ENCODE peak calls at places on chromosome 4, in nine cellular contexts. H is ascending aorta, K is heart right ventricle, G is WERI-Rb-1, F is SK-N-SH, R is cardiac fibroblast, N is OCI-LY7, B is neural progenitor cell, U is astrocyte of the spinal cord. J is an unnamed sample.

GRCh38 chr4:1928356-1929235 is 57.4 kb downstream of the NSD2 start:
- DNase-seq in H (no peak), K (no peak), G (no peak), F (no peak), R (no peak), N (no peak), B (no peak), U (no peak), J (no peak)

GRCh38 chr4:118389731-118390520 is 37.1 kb upstream of the PRSS12 start:
- DNase-seq in H (no peak), K (no peak), G (peak; percentile 64), F (no peak), R (no peak), N (no peak), B (no peak), U (no peak), J (no peak)

GRCh38 chr4:121873604-121874003 is 3.3 kb upstream of the BBS7 start:
- DNase-seq in H (no peak), K (no peak), G (no peak), F (no peak), R (no peak), N (no peak), B (no peak), U (no peak), J (peak; percentile 19)

GRCh38 chr4:112881842-112882241 is 167.6 kb upstream of the ANK2 start:
- DNase-seq in H (no peak), K (no peak), G (no peak), F (no peak), R (no peak), N (no peak), B (peak; percentile 75), U (no peak), J (no peak)

GRCh38 chr4:177051473-177052060 is 258.1 kb upstream of the NEIL3 start:
- DNase-seq in H (no peak), K (no peak), G (peak; percentile 66), F (peak; percentile 10), R (peak; percentile 55), N (peak; percentile 51), B (peak; percentile 80), U (peak; percentile 13), J (peak; percentile 28)

GRCh38 chr4:26127001-26127400 is 193.8 kb upstream of the RBPJ start:
- DNase-seq in H (no peak), K (no peak), G (no peak), F (no peak), R (no peak), N (no peak), B (no peak), U (no peak), J (no peak)

GRCh38 chr4:40466789-40467188 is 131.7 kb downstream of the CHRNA9 start:
- DNase-seq in H (no peak), K (no peak), G (no peak), F (no peak), R (no peak), N (no peak), B (no peak), U (no peak), J (peak; percentile 6)

GRCh38 chr4:139665690-139666529 is at the start of gene MGST2:
- DNase-seq in H (no peak), K (peak; percentile 80), G (peak; percentile 82), F (peak; percentile 58), R (peak; percentile 72), N (peak; percentile 58), B (peak; percentile 73), U (peak; percentile 63), J (peak; percentile 66)

GRCh38 chr4:27616166-27616565 is 755.5 kb downstream of the STIM2 start:
- DNase-seq in H (no peak), K (no peak), G (no peak), F (no peak), R (no peak), N (no peak), B (no peak), U (no peak), J (no peak)

GRCh38 chr4:83285022-83285387 is 407 bp upstream of the COQ2 start:
- DNase-seq in H (no peak), K (no peak), G (no peak), F (peak; percentile 23), R (peak; percentile 78), N (peak; percentile 66), B (peak; percentile 20), U (peak; percentile 62), J (peak; percentile 48)

GRCh38 chr4:20217951-20218350 is 33.8 kb upstream of the SLIT2 start:
- DNase-seq in H (no peak), K (no peak), G (no peak), F (no peak), R (no peak), N (no peak), B (no peak), U (no peak), J (no peak)

GRCh38 chr4:8164194-8164565 is 5.6 kb upstream of the ABLIM2 start:
- DNase-seq in H (no peak), K (peak; percentile 4), G (no peak), F (no peak), R (no peak), N (no peak), B (no peak), U (no peak), J (no peak)

GRCh38 chr4:26330186-26330787 is 9.5 kb downstream of the RBPJ start:
- DNase-seq in H (no peak), K (no peak), G (no peak), F (peak; percentile 51), R (peak; percentile 79), N (peak; percentile 77), B (peak; percentile 66), U (peak; percentile 79), J (peak; percentile 42)

GRCh38 chr4:185040523-185040922 is 22.2 kb downstream of the HELT start:
- DNase-seq in H (no peak), K (no peak), G (no peak), F (no peak), R (no peak), N (no peak), B (no peak), U (no peak), J (no peak)

GRCh38 chr4:56129431-56129861 is 180.7 kb downstream of the CEP135 start:
- DNase-seq in H (no peak), K (no peak), G (peak; percentile 64), F (no peak), R (no peak), N (peak; percentile 27), B (peak; percentile 24), U (no peak), J (peak; percentile 5)

GRCh38 chr4:55347610-55348228 is 1.7 kb downstream of the SRD5A3 start:
- DNase-seq in H (no peak), K (no peak), G (no peak), F (no peak), R (peak; percentile 39), N (peak; percentile 25), B (no peak), U (no peak), J (no peak)

GRCh38 chr4:140943887-140944515 is 187.8 kb upstream of the TBC1D9 start:
- DNase-seq in H (no peak), K (no peak), G (no peak), F (no peak), R (peak; percentile 90), N (no peak), B (no peak), U (peak; percentile 85), J (no peak)

DNA sequence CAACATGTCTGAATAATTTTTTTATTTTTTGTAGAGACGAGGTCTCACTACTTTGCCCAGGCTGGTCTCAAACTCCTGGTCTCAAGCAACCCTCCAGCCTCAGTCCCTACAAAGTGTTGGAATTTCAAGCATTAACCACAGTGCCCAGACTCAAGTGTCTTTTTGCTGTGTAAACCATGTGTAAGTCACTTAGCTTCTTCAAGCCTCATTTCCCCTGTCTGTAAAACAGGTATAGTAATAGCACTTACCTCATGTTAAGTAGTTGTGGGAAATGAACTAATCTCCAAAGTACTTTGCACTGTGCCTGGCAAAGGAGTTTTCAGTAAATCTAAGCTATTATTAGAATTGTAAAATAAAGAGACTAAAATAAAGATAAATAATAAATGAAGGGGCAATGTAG is 35.7 kb downstream of the STBD1 start:
- DNase-seq in H (no peak), K (no peak), G (no peak), F (no peak), R (no peak), N (no peak), B (no peak), U (no peak), J (no peak)
- TF ChIP-seq CTCF in H (no peak), K (no peak), G (no peak), F (no peak), R (no peak), N (no peak), B (no peak), U (no peak), J (no peak)

DNA sequence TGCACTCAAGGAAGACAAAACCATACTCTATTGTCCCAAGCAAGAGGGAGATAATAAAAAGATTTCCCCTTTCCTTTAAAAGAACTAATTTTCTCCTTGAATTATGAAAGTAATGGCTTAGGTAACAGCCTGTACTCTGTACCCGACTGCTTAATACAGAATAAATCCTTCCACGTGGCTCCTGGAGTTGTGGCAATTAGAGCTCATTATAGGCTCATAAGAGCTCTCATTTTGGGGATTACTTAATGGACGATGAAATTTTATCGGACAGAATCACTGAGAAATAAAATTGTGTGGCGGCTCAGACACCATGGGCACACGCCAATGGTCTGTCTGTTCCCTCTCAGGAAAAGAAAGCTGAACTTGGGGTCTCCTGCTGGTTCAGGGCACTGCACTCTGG is 2.8 kb upstream of the GSX2 start:
- DNase-seq in H (no peak), K (no peak), G (no peak), F (no peak), R (no peak), N (no peak), B (no peak), U (no peak), J (no peak)
- TF ChIP-seq CTCF in H (no peak), K (no peak), G (no peak), F (no peak), R (no peak), N (no peak), B (no peak), U (no peak), J (no peak)

DNA sequence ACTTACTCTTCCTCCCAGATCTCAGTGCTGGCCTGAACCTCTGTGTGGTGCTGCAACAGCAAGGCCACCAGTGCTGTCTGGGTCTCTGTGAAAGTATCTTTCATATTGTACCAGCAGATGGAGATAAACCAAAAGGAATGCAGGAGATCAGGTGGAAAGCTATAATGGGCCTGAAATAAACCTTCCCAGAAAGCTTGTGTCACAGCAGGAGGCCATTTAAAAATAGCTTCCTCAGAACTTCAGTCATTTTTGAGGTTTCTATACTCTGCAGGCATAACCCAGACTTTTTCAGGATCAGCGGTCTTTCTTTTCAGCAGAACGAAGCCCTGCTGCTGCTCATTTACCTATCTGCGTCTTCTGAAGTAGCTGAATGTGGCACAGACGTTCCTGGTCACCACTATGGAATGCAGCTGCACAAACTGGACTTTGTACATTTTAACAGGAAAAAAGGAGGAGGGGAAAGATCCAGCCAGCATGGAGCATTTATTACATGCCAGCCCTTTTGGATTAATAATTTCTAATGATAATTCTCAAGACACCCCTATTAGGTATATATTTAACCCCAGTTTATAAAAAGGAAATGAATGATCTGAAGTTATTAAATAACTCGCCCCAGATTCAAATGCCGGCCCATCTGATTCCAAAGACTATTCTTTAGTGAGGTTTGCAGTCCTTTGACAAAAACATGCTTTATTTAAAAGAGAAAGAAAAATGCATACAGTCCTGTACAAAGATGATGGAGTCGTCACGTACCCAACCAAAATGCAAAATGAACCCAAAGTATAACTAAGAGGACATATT is 119.7 kb downstream of the NFKB1 start:
- DNase-seq in H (no peak), K (no peak), G (peak; percentile 56), F (peak; percentile 33), R (peak; percentile 84), N (peak; percentile 59), B (peak; percentile 20), U (peak; percentile 95), J (peak; percentile 38)
- TF ChIP-seq CTCF in H (peak; percentile 55), K (peak; percentile 71), G (peak; percentile 51), F (peak; percentile 70), R (peak; percentile 45), N (peak; percentile 77), B (peak; percentile 31), U (peak; percentile 67), J (no peak)

GRCh38 chr4:72951147-72951546 is 118.4 kb downstream of the COX18 start:
- DNase-seq in H (no peak), K (no peak), G (no peak), F (no peak), R (peak; percentile 27), N (no peak), B (peak; percentile 2), U (no peak), J (no peak)
- TF ChIP-seq CTCF in H (no peak), K (no peak), G (no peak), F (peak; percentile 43), R (peak; percentile 39), N (peak; percentile 17), B (peak; percentile 25), U (peak; percentile 41), J (no peak)

J was measured in GM20000.